ENCODE peak calls at places on chromosomes 12 and 14, in four cellular contexts. A, T, H and Z are unnamed samples.
A peak's percentile ranks its signal among the peaks of the same experiment; 100 is the strongest.

GRCh38 chr12:81229718-81230117 is 151.8 kb downstream of the ACSS3 start:
- DNase-seq in A (no peak), T (no peak), H (no peak), Z (no peak)

GRCh38 chr14:100779691-100780080 is 46.2 kb upstream of the MEG3 start:
- DNase-seq in A (no peak), T (no peak), H (no peak), Z (no peak)

GRCh38 chr12:6292606-6293005 is 17.9 kb upstream of the PLEKHG6 start:
- DNase-seq in A (no peak), T (no peak), H (no peak), Z (peak; percentile 43)

GRCh38 chr14:95518045-95518751 is 1.7 kb upstream of the SYNE3 start:
- DNase-seq in A (no peak), T (no peak), H (no peak), Z (no peak)

GRCh38 chr14:106174206-106174605 is 647.8 kb downstream of the TMEM121 start:
- DNase-seq in A (no peak), T (no peak), H (no peak), Z (no peak)

GRCh38 chr14:106378191-106378590 is 851.8 kb downstream of the TMEM121 start:
- DNase-seq in A (peak; percentile 16), T (no peak), H (peak; percentile 10), Z (no peak)

GRCh38 chr12:3753549-3754284 is 808 bp upstream of the CRACR2A start:
- DNase-seq in A (no peak), T (no peak), H (peak; percentile 5), Z (no peak)

GRCh38 chr14:64191756-64192155 is 102.4 kb downstream of the ESR2 start:
- DNase-seq in A (no peak), T (no peak), H (no peak), Z (no peak)

GRCh38 chr12:108518101-108518715 is 3.1 kb downstream of the FICD start:
- DNase-seq in A (no peak), T (no peak), H (no peak), Z (no peak)

GRCh38 chr12:50221228-50222008 is 54.2 kb upstream of the CERS5 start:
- DNase-seq in A (peak; percentile 71), T (no peak), H (peak; percentile 60), Z (no peak)

GRCh38 chr14:99769799-99770198 is 23.4 kb upstream of the EML1 start:
- DNase-seq in A (no peak), T (no peak), H (no peak), Z (no peak)

GRCh38 chr12:15599266-15600037 is 189.7 kb downstream of the EPS8 start:
- DNase-seq in A (no peak), T (no peak), H (no peak), Z (no peak)

GRCh38 chr14:61179061-61179675 is 102.0 kb downstream of the TMEM30B start:
- DNase-seq in A (no peak), T (no peak), H (no peak), Z (peak; percentile 59)

GRCh38 chr12:122967151-122967550 is 888 bp upstream of the ABCB9 start:
- DNase-seq in A (no peak), T (no peak), H (no peak), Z (no peak)

GRCh38 chr12:46535907-46536306 is 163.3 kb upstream of the SLC38A2 start:
- DNase-seq in A (no peak), T (no peak), H (no peak), Z (no peak)
- TF ChIP-seq FOXJ3 in A (no peak), T (no peak), H (no peak), Z (no peak)

GRCh38 chr14:77154421-77154820 is 12.8 kb upstream of the ZDHHC22 start:
- DNase-seq in A (no peak), T (no peak), H (no peak), Z (no peak)
- TF ChIP-seq FOXJ3 in A (no peak), T (no peak), H (no peak), Z (no peak)

GRCh38 chr12:110269622-110270124 is 11.4 kb upstream of the ATP2A2 start:
- DNase-seq in A (no peak), T (no peak), H (peak; percentile 84), Z (no peak)
- TF ChIP-seq FOXJ3 in A (no peak), T (no peak), H (no peak), Z (no peak)

GRCh38 chr14:52607061-52607460 is 54.4 kb downstream of the GPR137C start:
- DNase-seq in A (no peak), T (no peak), H (no peak), Z (no peak)
- TF ChIP-seq FOXJ3 in A (no peak), T (no peak), H (no peak), Z (no peak)

DNA sequence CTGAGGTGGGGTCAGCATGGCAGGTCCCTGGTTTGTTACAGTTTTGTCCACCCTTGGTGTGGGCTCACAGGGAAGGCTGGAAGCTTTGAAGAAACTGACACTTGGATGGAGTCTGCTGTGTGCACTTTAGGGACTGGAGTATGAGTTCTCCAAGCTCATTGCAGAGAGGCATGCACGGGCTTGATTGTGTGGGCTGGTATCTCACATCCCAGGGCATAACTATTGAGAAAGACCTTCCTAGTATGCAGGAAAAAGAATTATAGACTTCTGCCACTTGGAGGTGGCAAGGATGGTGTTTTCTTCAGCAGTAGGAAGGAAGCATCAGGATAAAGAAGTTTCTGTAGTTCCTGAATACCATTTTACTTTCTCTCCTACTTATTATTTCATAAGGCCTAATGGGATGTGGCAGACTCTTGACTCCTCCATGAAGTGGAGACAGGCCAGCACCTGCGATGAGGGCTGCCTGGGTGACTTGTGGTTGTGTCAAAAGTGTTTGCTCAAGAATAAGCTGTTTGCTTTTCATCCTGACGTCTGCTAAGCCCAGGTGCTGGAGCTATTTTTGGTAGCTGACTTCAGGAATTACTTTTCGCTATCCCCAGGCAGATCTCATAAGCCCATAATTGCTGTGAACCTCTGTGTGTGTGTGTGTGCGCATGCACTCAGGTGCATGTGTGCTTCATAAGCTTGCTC is 125.8 kb downstream of the KTN1 start:
- DNase-seq in A (no peak), T (no peak), H (no peak), Z (peak; percentile 6)
- TF ChIP-seq FOXJ3 in A (no peak), T (no peak), H (no peak), Z (no peak)

DNA sequence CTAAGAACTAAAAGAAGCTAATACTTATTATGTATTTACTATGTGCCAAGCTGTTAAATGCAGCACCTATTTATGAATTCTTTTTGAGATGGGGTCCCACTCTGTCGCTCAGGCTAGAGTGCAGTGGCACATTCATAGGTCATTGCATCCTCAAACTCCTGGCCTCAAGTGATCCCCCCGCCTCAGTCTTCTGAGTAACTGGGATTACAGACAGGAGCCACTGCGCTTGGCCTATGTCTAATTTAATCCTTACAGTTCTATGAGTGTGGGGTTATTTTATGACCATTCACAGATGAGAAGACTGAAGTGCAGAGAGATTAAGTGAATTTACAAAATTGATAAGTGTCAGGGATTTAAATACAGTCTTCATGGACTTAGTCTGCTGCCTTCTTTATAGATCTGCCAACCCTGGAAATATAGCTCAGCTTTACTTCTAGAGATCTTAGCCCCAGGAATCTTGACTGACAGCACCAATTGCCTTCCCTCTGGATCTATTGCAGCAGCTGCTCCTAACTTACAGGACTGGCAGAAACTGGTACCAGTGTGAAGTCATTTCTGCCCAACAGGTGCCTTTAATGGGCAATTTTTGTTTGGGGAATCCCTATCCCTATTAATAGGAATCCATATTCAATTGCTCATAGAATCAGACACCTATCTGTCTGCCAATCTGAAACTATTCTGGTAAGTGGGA is 27.0 kb downstream of the SPX start:
- DNase-seq in A (no peak), T (no peak), H (no peak), Z (no peak)
- TF ChIP-seq FOXJ3 in A (no peak), T (no peak), H (no peak), Z (no peak)

GRCh38 chr12:68435816-68436215 is 103.7 kb upstream of the MDM1 start:
- DNase-seq in A (no peak), T (no peak), H (no peak), Z (no peak)
- TF ChIP-seq FOXJ3 in A (no peak), T (no peak), H (no peak), Z (no peak)

GRCh38 chr14:88611878-88612277 is 49.0 kb downstream of the ZC3H14 start:
- DNase-seq in A (peak; percentile 10), T (no peak), H (no peak), Z (no peak)

GRCh38 chr14:88616697-88617096 is 53.9 kb downstream of the ZC3H14 start:
- DNase-seq in A (no peak), T (no peak), H (no peak), Z (no peak)

GRCh38 chr14:88612981-88613380 is 50.1 kb downstream of the ZC3H14 start:
- DNase-seq in A (no peak), T (no peak), H (no peak), Z (no peak)

GRCh38 chr14:88613552-88614010 is 50.7 kb downstream of the ZC3H14 start:
- DNase-seq in A (no peak), T (no peak), H (no peak), Z (peak; percentile 86)

DNA sequence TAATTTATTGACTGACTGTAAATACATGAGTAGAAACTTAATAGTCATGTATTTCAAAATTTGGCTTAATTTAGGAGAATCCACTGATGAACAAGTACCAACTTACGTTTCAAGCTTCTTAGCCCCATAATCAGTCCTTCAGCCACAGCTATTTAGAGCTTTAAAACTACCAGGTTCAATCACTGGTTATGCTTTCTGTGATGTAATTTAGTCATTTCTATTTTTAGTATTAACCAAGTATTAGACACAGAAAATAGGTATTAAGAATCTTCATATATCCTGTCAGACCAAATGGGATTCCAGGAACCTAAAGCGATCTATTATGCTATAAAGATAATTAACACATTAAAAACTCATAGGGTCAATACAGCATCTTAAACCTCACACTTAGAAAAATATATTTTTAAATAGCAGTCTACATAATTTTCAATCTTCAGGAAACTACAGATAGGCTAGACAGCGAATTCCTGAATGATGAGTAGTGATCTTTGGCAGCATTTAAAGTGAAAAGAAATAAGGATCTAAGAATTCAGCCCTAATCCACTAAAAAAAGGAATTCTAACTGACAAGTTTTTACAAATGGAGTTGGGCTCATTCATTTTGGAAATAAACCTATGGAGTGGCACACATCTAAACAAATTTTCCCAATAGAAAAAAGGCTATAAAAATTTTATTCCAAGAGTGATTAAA is 51.5 kb downstream of the ZC3H14 start:
- DNase-seq in A (no peak), T (no peak), H (no peak), Z (no peak)
- TF ChIP-seq FOXJ3 in A (no peak), T (no peak), H (no peak), Z (no peak)

DNA sequence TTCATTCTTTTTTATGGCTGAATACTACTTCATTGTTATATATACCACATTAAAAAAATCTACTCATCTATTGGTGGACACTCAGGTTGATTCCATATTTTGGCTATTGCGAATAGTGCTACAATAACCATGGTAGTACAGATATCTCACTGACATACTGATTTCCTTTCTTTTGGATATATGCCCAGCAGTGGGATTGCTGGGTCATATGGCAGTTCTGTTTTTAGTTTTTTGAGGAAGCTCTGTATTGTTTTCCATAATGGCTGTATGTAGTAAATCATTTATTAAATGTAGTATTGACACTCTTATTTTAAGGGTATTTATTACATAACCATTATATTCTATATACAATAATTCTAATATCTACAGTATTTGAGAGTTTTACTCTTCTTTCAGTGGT is 43.7 kb downstream of the PTCSC3 start:
- DNase-seq in A (no peak), T (no peak), H (no peak), Z (no peak)
- TF ChIP-seq FOXJ3 in A (no peak), T (no peak), H (no peak), Z (no peak)

GRCh38 chr14:71586131-71586893 is 345.9 kb upstream of the RGS6 start:
- DNase-seq in A (peak; percentile 20), T (no peak), H (no peak), Z (no peak)

GRCh38 chr14:71590131-71590530 is 342.1 kb upstream of the RGS6 start:
- DNase-seq in A (no peak), T (no peak), H (no peak), Z (no peak)

GRCh38 chr14:71588576-71589215 is 343.5 kb upstream of the RGS6 start:
- DNase-seq in A (no peak), T (no peak), H (no peak), Z (no peak)

GRCh38 chr14:71591929-71592328 is 340.3 kb upstream of the RGS6 start:
- DNase-seq in A (no peak), T (no peak), H (no peak), Z (no peak)

GRCh38 chr14:71588028-71588427 is 344.2 kb upstream of the RGS6 start:
- DNase-seq in A (no peak), T (no peak), H (no peak), Z (no peak)
- TF ChIP-seq FOXJ3 in A (no peak), T (no peak), H (no peak), Z (no peak)